ENCODE peak calls at places on chromosomes 3 and 15, in nine cellular contexts. X is SW 1271; L is foreskin keratinocyte; A is stimulated activated CD8-positive, alpha-beta memory T cell treated with anti-CD3 and anti-CD28 coated beads, Interleukin-15, amount 100 ng/mL, for 24 hours; E is HT1080; Y is AG20443; I is C1 segment of cervical spinal cord; G is activated CD8-positive, alpha-beta memory T cell treated with anti-CD3 and anti-CD28 coated beads, Interleukin-2, amount 50 U/mL, for 48 hours; Z is CD4-positive, CD25-positive, alpha-beta regulatory T cell. K is an unnamed sample.

GRCh38 chr15:94432279-94432678 is 200.9 kb downstream of the MCTP2 start:
- DNase-seq in X (no peak), Y (no peak), E (no peak), A (no peak), I (no peak), G (no peak), Z (no peak), L (no peak), K (no peak)

GRCh38 chr3:114290911-114291901 is 2.6 kb upstream of the TIGIT start:
- DNase-seq in I (peak), X (peak), Z (peak), Y (peak), A (peak), G (peak), E (peak), L (no peak), K (peak)

GRCh38 chr3:82505079-82505756 is 743.8 kb upstream of the GBE1 start:
- DNase-seq in I (no peak), X (no peak), E (no peak), L (no peak), A (no peak), Z (no peak), Y (no peak), G (no peak), K (no peak)

GRCh38 chr3:128619146-128619890 is 31.3 kb downstream of the RPN1 start:
- DNase-seq in I (no peak), X (peak), G (no peak), Y (peak), E (peak), L (peak), Z (no peak), A (no peak), K (no peak)

GRCh38 chr3:52934626-52935530 is 37.5 kb upstream of the STIMATE start:
- DNase-seq in E (peak), I (no peak), G (peak), Y (peak), X (peak), Z (peak), L (peak), A (peak), K (no peak)

GRCh38 chr3:38327335-38328009 is 19.1 kb upstream of the XYLB start:
- DNase-seq in X (no peak), A (no peak), I (no peak), G (peak), Z (no peak), E (peak), Y (no peak), L (peak), K (peak)

GRCh38 chr3:24242012-24242698 is 252.5 kb downstream of the THRB start:
- DNase-seq in I (no peak), G (no peak), L (peak), A (no peak), Y (peak), Z (no peak), X (no peak), E (peak), K (no peak)

GRCh38 chr3:120767106-120767505 is 24.6 kb downstream of the GTF2E1 start:
- DNase-seq in G (no peak), I (no peak), X (no peak), L (no peak), Y (no peak), E (no peak), Z (no peak), A (no peak), K (no peak)

GRCh38 chr3:170257145-170257544 is 34.9 kb downstream of the PRKCI start:
- DNase-seq in Z (no peak), Y (no peak), X (no peak), E (no peak), A (no peak), L (no peak), G (no peak), I (no peak), K (no peak)

K was measured in ureter.